ENCODE peak calls at places on chromosome 15, in four cellular contexts. One of them, this sample, is unnamed.

GRCh38 chr15:35695002-35695401 is 149.0 kb upstream of the DPH6 start:
- DNase-seq in HepG2: no peak
- DNase-seq in K562: no peak
- DNase-seq in GM12878: no peak
- DNase-seq in this sample: no peak

GRCh38 chr15:70912187-70912586 is 19.6 kb downstream of the LRRC49 start:
- DNase-seq in HepG2: no peak
- DNase-seq in K562: no peak
- DNase-seq in GM12878: no peak
- DNase-seq in this sample: no peak

GRCh38 chr15:90594297-90594696 is 64.6 kb downstream of the CRTC3 start:
- DNase-seq in HepG2: no peak
- DNase-seq in K562: no peak
- DNase-seq in GM12878: peak; percentile 80
- DNase-seq in this sample: no peak

GRCh38 chr15:35827156-35827555 is 281.2 kb upstream of the DPH6 start:
- DNase-seq in HepG2: no peak
- DNase-seq in K562: no peak
- DNase-seq in GM12878: no peak
- DNase-seq in this sample: no peak

GRCh38 chr15:28181386-28181785 is 82.3 kb upstream of the OCA2 start:
- DNase-seq in HepG2: no peak
- DNase-seq in K562: no peak
- DNase-seq in GM12878: no peak
- DNase-seq in this sample: no peak

GRCh38 chr15:80895965-80896364 is 93.7 kb downstream of the MESD start:
- DNase-seq in HepG2: no peak
- DNase-seq in K562: no peak
- DNase-seq in GM12878: no peak
- DNase-seq in this sample: no peak

GRCh38 chr15:68227806-68228142 is 1.8 kb downstream of the CLN6 start:
- DNase-seq in HepG2: no peak
- DNase-seq in K562: no peak
- DNase-seq in GM12878: no peak
- DNase-seq in this sample: peak; percentile 7

GRCh38 chr15:27250223-27250622 is 279.2 kb downstream of the GABRG3 start:
- DNase-seq in HepG2: no peak
- DNase-seq in K562: peak; percentile 22
- DNase-seq in GM12878: no peak
- DNase-seq in this sample: no peak

GRCh38 chr15:64583519-64583918 is 123.1 kb downstream of the ZNF609 start:
- DNase-seq in HepG2: no peak
- DNase-seq in K562: no peak
- DNase-seq in GM12878: no peak
- DNase-seq in this sample: no peak

GRCh38 chr15:29424118-29424517 is 154.5 kb upstream of the NSMCE3 start:
- DNase-seq in HepG2: no peak
- DNase-seq in K562: peak; percentile 22
- DNase-seq in GM12878: no peak
- DNase-seq in this sample: no peak

GRCh38 chr15:87322223-87322622 is 934.3 kb downstream of the NTRK3 start:
- DNase-seq in HepG2: no peak
- DNase-seq in K562: no peak
- DNase-seq in GM12878: no peak
- DNase-seq in this sample: no peak

GRCh38 chr15:74496648-74497047 is 35.7 kb upstream of the UBL7 start:
- DNase-seq in HepG2: no peak
- DNase-seq in K562: no peak
- DNase-seq in GM12878: no peak
- DNase-seq in this sample: no peak

GRCh38 chr15:73851679-73852078 is 21.7 kb upstream of the TBC1D21 start:
- DNase-seq in HepG2: peak; percentile 25
- DNase-seq in K562: peak; percentile 70
- DNase-seq in GM12878: no peak
- DNase-seq in this sample: peak; percentile 56

DNA sequence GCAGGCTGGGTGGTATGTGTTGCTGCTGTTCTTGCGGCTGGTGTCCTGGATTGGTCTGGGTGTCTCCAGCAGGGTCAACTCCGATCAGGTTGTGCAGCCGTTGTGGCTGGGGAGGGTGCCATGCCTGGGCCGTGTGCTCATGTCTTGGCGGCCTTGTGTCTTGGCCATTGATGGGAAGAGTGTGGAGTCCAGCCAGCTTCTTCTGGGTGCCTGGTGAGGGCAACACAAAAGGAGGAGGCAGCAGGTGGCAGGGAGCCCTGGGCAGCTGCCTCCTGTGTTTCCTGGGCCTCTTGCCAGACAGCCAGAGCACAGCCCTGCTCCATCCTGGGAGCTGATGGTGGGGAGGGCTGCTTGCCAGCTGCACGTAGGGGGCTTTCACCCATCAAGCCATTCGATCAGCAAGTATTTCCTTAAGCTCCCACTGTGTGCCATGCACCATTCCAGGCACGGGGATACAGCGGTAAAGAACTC is 4.3 kb downstream of the CHAC1 start:
- DNase-seq in HepG2: no peak
- DNase-seq in K562: no peak
- DNase-seq in GM12878: no peak
- DNase-seq in this sample: no peak
- TF ChIP-seq FOXK2 in HepG2: no peak
- TF ChIP-seq FOXK2 in K562: no peak
- TF ChIP-seq FOXK2 in GM12878: no peak
- TF ChIP-seq FOXK2 in this sample: no peak

GRCh38 chr15:58243083-58243482 is 104.9 kb downstream of the AQP9 start:
- DNase-seq in HepG2: no peak
- DNase-seq in K562: no peak
- DNase-seq in GM12878: no peak
- DNase-seq in this sample: no peak
- TF ChIP-seq FOXK2 in HepG2: no peak
- TF ChIP-seq FOXK2 in K562: no peak
- TF ChIP-seq FOXK2 in GM12878: no peak
- TF ChIP-seq FOXK2 in this sample: no peak

DNA sequence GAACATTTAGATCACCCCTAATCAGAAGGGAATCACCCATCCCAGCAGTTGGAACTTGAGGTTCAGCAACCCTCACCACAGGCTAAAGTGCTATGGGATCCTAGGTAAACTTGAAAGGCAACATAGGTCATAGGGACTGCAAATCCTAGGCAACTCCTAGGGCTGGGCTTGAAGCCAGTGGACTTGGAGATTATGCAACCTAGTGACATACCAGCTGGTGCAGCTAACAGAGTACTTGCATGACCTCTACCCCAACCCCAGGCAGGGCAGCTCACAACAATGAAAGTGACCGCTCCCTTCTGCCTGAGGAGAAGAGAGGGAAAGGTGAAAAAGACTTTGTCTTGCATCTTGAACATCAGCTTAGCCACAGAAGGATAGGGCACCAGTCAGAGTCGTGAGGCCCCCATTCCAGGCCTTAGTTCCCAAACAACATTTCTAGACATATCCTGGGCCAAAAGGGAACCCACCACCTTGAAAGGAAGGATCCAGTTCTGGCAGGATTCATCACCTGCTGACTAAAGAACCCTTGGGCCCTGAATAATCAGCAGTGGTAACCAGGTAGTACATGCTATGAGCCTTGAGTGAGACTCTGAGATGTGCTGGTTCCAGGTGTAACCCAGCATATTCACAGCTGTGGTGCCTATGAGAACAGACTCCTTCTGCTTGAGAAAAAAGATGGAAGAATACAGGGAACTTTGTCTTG is 37.6 kb upstream of the FBN1 start:
- DNase-seq in HepG2: peak; percentile 55
- DNase-seq in K562: no peak
- DNase-seq in GM12878: no peak
- DNase-seq in this sample: no peak
- TF ChIP-seq FOXK2 in HepG2: no peak
- TF ChIP-seq FOXK2 in K562: no peak
- TF ChIP-seq FOXK2 in GM12878: no peak
- TF ChIP-seq FOXK2 in this sample: no peak

GRCh38 chr15:52183562-52184173 is 7.5 kb downstream of the GNB5 start:
- DNase-seq in HepG2: no peak
- DNase-seq in K562: peak; percentile 51
- DNase-seq in GM12878: no peak
- DNase-seq in this sample: no peak
- TF ChIP-seq FOXK2 in HepG2: no peak
- TF ChIP-seq FOXK2 in K562: no peak
- TF ChIP-seq FOXK2 in GM12878: no peak
- TF ChIP-seq FOXK2 in this sample: no peak